ENCODE peak calls at places on chromosomes 6 and 20, in nine cellular contexts. One of them, this sample, is unnamed.

GRCh38 chr20:21705466-21706344 is at the start of gene PAX1:
- DNase-seq in testis: no peak
- DNase-seq in fibroblast of mammary gland: no peak
- DNase-seq in spleen: peak
- DNase-seq in mesothelial cell of epicardium: no peak
- DNase-seq in lower leg skin: no peak
- DNase-seq in left ventricle myocardium inferior: no peak
- DNase-seq in keratinocyte: no peak
- DNase-seq in CD4-positive, alpha-beta T cell: no peak
- DNase-seq in this sample: no peak

GRCh38 chr6:116564921-116565872 is 6.1 kb upstream of the RWDD1 start:
- DNase-seq in mesothelial cell of epicardium: no peak
- DNase-seq in lower leg skin: no peak
- DNase-seq in testis: peak
- DNase-seq in left ventricle myocardium inferior: peak
- DNase-seq in fibroblast of mammary gland: no peak
- DNase-seq in keratinocyte: no peak
- DNase-seq in CD4-positive, alpha-beta T cell: no peak
- DNase-seq in spleen: peak
- DNase-seq in this sample: no peak

GRCh38 chr20:57617079-57617795 is 3.0 kb downstream of the ZBP1 start:
- DNase-seq in left ventricle myocardium inferior: no peak
- DNase-seq in testis: no peak
- DNase-seq in keratinocyte: no peak
- DNase-seq in spleen: peak
- DNase-seq in fibroblast of mammary gland: no peak
- DNase-seq in mesothelial cell of epicardium: no peak
- DNase-seq in CD4-positive, alpha-beta T cell: no peak
- DNase-seq in lower leg skin: peak
- DNase-seq in this sample: no peak

GRCh38 chr6:138598562-138599173 is 99.4 kb upstream of the NHSL1 start:
- DNase-seq in CD4-positive, alpha-beta T cell: no peak
- DNase-seq in testis: no peak
- DNase-seq in fibroblast of mammary gland: no peak
- DNase-seq in lower leg skin: no peak
- DNase-seq in spleen: no peak
- DNase-seq in keratinocyte: no peak
- DNase-seq in left ventricle myocardium inferior: no peak
- DNase-seq in mesothelial cell of epicardium: no peak
- DNase-seq in this sample: no peak

GRCh38 chr20:21516180-21516567 is 2.3 kb upstream of the NKX2-2 start:
- DNase-seq in keratinocyte: no peak
- DNase-seq in fibroblast of mammary gland: no peak
- DNase-seq in lower leg skin: no peak
- DNase-seq in left ventricle myocardium inferior: no peak
- DNase-seq in mesothelial cell of epicardium: no peak
- DNase-seq in spleen: no peak
- DNase-seq in CD4-positive, alpha-beta T cell: no peak
- DNase-seq in testis: no peak
- DNase-seq in this sample: no peak

GRCh38 chr20:63045991-63046390 is 39.2 kb upstream of the BHLHE23 start:
- DNase-seq in keratinocyte: no peak
- DNase-seq in left ventricle myocardium inferior: no peak
- DNase-seq in CD4-positive, alpha-beta T cell: no peak
- DNase-seq in spleen: peak
- DNase-seq in lower leg skin: no peak
- DNase-seq in testis: no peak
- DNase-seq in mesothelial cell of epicardium: no peak
- DNase-seq in fibroblast of mammary gland: no peak
- DNase-seq in this sample: no peak

GRCh38 chr6:144394209-144394608 is 109.1 kb downstream of the UTRN start:
- DNase-seq in keratinocyte: no peak
- DNase-seq in mesothelial cell of epicardium: no peak
- DNase-seq in fibroblast of mammary gland: peak
- DNase-seq in lower leg skin: no peak
- DNase-seq in testis: no peak
- DNase-seq in CD4-positive, alpha-beta T cell: no peak
- DNase-seq in left ventricle myocardium inferior: no peak
- DNase-seq in spleen: no peak
- DNase-seq in this sample: no peak

GRCh38 chr6:107557698-107558097 is 67.8 kb downstream of the SOBP start:
- DNase-seq in spleen: no peak
- DNase-seq in keratinocyte: no peak
- DNase-seq in fibroblast of mammary gland: no peak
- DNase-seq in lower leg skin: no peak
- DNase-seq in left ventricle myocardium inferior: no peak
- DNase-seq in CD4-positive, alpha-beta T cell: no peak
- DNase-seq in mesothelial cell of epicardium: no peak
- DNase-seq in testis: no peak
- DNase-seq in this sample: no peak

GRCh38 chr20:40970218-40970617 is 58.4 kb upstream of the TOP1 start:
- DNase-seq in CD4-positive, alpha-beta T cell: no peak
- DNase-seq in spleen: no peak
- DNase-seq in mesothelial cell of epicardium: no peak
- DNase-seq in testis: no peak
- DNase-seq in fibroblast of mammary gland: no peak
- DNase-seq in lower leg skin: peak
- DNase-seq in left ventricle myocardium inferior: no peak
- DNase-seq in keratinocyte: no peak
- DNase-seq in this sample: no peak
- TF ChIP-seq CTCF in CD4-positive, alpha-beta T cell: no peak
- TF ChIP-seq CTCF in spleen: no peak
- TF ChIP-seq CTCF in mesothelial cell of epicardium: no peak
- TF ChIP-seq CTCF in testis: no peak
- TF ChIP-seq CTCF in fibroblast of mammary gland: no peak
- TF ChIP-seq CTCF in lower leg skin: no peak
- TF ChIP-seq CTCF in left ventricle myocardium inferior: no peak
- TF ChIP-seq CTCF in keratinocyte: no peak
- TF ChIP-seq CTCF in this sample: peak

GRCh38 chr6:163228041-163228440 is 186.5 kb upstream of the QKI start:
- DNase-seq in lower leg skin: no peak
- DNase-seq in testis: no peak
- DNase-seq in keratinocyte: no peak
- DNase-seq in spleen: no peak
- DNase-seq in mesothelial cell of epicardium: no peak
- DNase-seq in left ventricle myocardium inferior: no peak
- DNase-seq in CD4-positive, alpha-beta T cell: no peak
- DNase-seq in fibroblast of mammary gland: no peak
- DNase-seq in this sample: no peak
- TF ChIP-seq CTCF in lower leg skin: no peak
- TF ChIP-seq CTCF in testis: no peak
- TF ChIP-seq CTCF in keratinocyte: no peak
- TF ChIP-seq CTCF in spleen: no peak
- TF ChIP-seq CTCF in mesothelial cell of epicardium: no peak
- TF ChIP-seq CTCF in left ventricle myocardium inferior: no peak
- TF ChIP-seq CTCF in CD4-positive, alpha-beta T cell: no peak
- TF ChIP-seq CTCF in fibroblast of mammary gland: no peak
- TF ChIP-seq CTCF in this sample: no peak

GRCh38 chr6:152371775-152372174 is 265.4 kb downstream of the SYNE1 start:
- DNase-seq in CD4-positive, alpha-beta T cell: no peak
- DNase-seq in spleen: no peak
- DNase-seq in testis: no peak
- DNase-seq in lower leg skin: no peak
- DNase-seq in keratinocyte: no peak
- DNase-seq in mesothelial cell of epicardium: no peak
- DNase-seq in left ventricle myocardium inferior: no peak
- DNase-seq in fibroblast of mammary gland: no peak
- DNase-seq in this sample: no peak
- TF ChIP-seq CTCF in CD4-positive, alpha-beta T cell: no peak
- TF ChIP-seq CTCF in spleen: no peak
- TF ChIP-seq CTCF in testis: no peak
- TF ChIP-seq CTCF in lower leg skin: no peak
- TF ChIP-seq CTCF in keratinocyte: no peak
- TF ChIP-seq CTCF in mesothelial cell of epicardium: no peak
- TF ChIP-seq CTCF in left ventricle myocardium inferior: no peak
- TF ChIP-seq CTCF in fibroblast of mammary gland: no peak
- TF ChIP-seq CTCF in this sample: no peak

GRCh38 chr20:3275966-3276365 is 37.0 kb upstream of the SLC4A11 start:
- DNase-seq in testis: no peak
- DNase-seq in fibroblast of mammary gland: peak
- DNase-seq in left ventricle myocardium inferior: no peak
- DNase-seq in CD4-positive, alpha-beta T cell: no peak
- DNase-seq in spleen: no peak
- DNase-seq in mesothelial cell of epicardium: no peak
- DNase-seq in lower leg skin: no peak
- DNase-seq in keratinocyte: no peak
- DNase-seq in this sample: no peak

GRCh38 chr20:3277686-3278465 is 38.9 kb upstream of the SLC4A11 start:
- DNase-seq in testis: no peak
- DNase-seq in left ventricle myocardium inferior: no peak
- DNase-seq in spleen: no peak
- DNase-seq in lower leg skin: no peak
- DNase-seq in CD4-positive, alpha-beta T cell: no peak
- DNase-seq in mesothelial cell of epicardium: no peak
- DNase-seq in keratinocyte: no peak
- DNase-seq in fibroblast of mammary gland: no peak
- DNase-seq in this sample: no peak

GRCh38 chr20:3273371-3273770 is 34.4 kb upstream of the SLC4A11 start:
- DNase-seq in keratinocyte: no peak
- DNase-seq in left ventricle myocardium inferior: no peak
- DNase-seq in spleen: no peak
- DNase-seq in testis: no peak
- DNase-seq in lower leg skin: no peak
- DNase-seq in CD4-positive, alpha-beta T cell: no peak
- DNase-seq in mesothelial cell of epicardium: no peak
- DNase-seq in fibroblast of mammary gland: no peak
- DNase-seq in this sample: no peak

GRCh38 chr20:3275064-3275935 is 36.3 kb upstream of the SLC4A11 start:
- DNase-seq in lower leg skin: no peak
- DNase-seq in CD4-positive, alpha-beta T cell: no peak
- DNase-seq in fibroblast of mammary gland: no peak
- DNase-seq in left ventricle myocardium inferior: no peak
- DNase-seq in mesothelial cell of epicardium: no peak
- DNase-seq in keratinocyte: no peak
- DNase-seq in spleen: no peak
- DNase-seq in testis: no peak
- DNase-seq in this sample: no peak

GRCh38 chr20:3276400-3277015 is 37.5 kb upstream of the SLC4A11 start:
- DNase-seq in testis: no peak
- DNase-seq in spleen: no peak
- DNase-seq in CD4-positive, alpha-beta T cell: no peak
- DNase-seq in mesothelial cell of epicardium: no peak
- DNase-seq in keratinocyte: no peak
- DNase-seq in lower leg skin: no peak
- DNase-seq in fibroblast of mammary gland: peak
- DNase-seq in left ventricle myocardium inferior: no peak
- DNase-seq in this sample: peak
- TF ChIP-seq CTCF in testis: no peak
- TF ChIP-seq CTCF in spleen: no peak
- TF ChIP-seq CTCF in CD4-positive, alpha-beta T cell: no peak
- TF ChIP-seq CTCF in mesothelial cell of epicardium: no peak
- TF ChIP-seq CTCF in keratinocyte: peak
- TF ChIP-seq CTCF in lower leg skin: no peak
- TF ChIP-seq CTCF in fibroblast of mammary gland: peak
- TF ChIP-seq CTCF in left ventricle myocardium inferior: peak
- TF ChIP-seq CTCF in this sample: no peak

GRCh38 chr20:38082894-38083293 is 49.3 kb downstream of the RPRD1B start:
- DNase-seq in testis: no peak
- DNase-seq in lower leg skin: no peak
- DNase-seq in CD4-positive, alpha-beta T cell: no peak
- DNase-seq in mesothelial cell of epicardium: no peak
- DNase-seq in left ventricle myocardium inferior: no peak
- DNase-seq in fibroblast of mammary gland: no peak
- DNase-seq in spleen: no peak
- DNase-seq in keratinocyte: no peak
- DNase-seq in this sample: no peak
- TF ChIP-seq CTCF in testis: no peak
- TF ChIP-seq CTCF in lower leg skin: no peak
- TF ChIP-seq CTCF in CD4-positive, alpha-beta T cell: no peak
- TF ChIP-seq CTCF in mesothelial cell of epicardium: no peak
- TF ChIP-seq CTCF in left ventricle myocardium inferior: no peak
- TF ChIP-seq CTCF in fibroblast of mammary gland: no peak
- TF ChIP-seq CTCF in spleen: no peak
- TF ChIP-seq CTCF in keratinocyte: no peak
- TF ChIP-seq CTCF in this sample: no peak

This sample was measured in foreskin fibroblast.